ENCODE peak calls at places on chromosomes 13 and 19, in seven cellular contexts. One of them, this sample, is unnamed.

GRCh38 chr19:38617764-38618589 is at the start of gene MAP4K1:
- DNase-seq in left lung: peak
- DNase-seq in kidney: peak
- DNase-seq in pancreas: no peak
- DNase-seq in heart right ventricle: peak
- DNase-seq in GM23338: peak
- DNase-seq in left ventricle myocardium inferior: peak
- DNase-seq in this sample: no peak

GRCh38 chr19:14632286-14632685 is 42.4 kb downstream of the ADGRE3 start:
- DNase-seq in GM23338: peak
- DNase-seq in left ventricle myocardium inferior: no peak
- DNase-seq in left lung: no peak
- DNase-seq in pancreas: no peak
- DNase-seq in heart right ventricle: no peak
- DNase-seq in kidney: no peak
- DNase-seq in this sample: peak

GRCh38 chr13:73722120-73722519 is 412.1 kb downstream of the KLF12 start:
- DNase-seq in pancreas: no peak
- DNase-seq in kidney: no peak
- DNase-seq in left ventricle myocardium inferior: no peak
- DNase-seq in GM23338: peak
- DNase-seq in heart right ventricle: no peak
- DNase-seq in left lung: no peak
- DNase-seq in this sample: peak

GRCh38 chr13:110641055-110642015 is 26.0 kb downstream of the NAXD start:
- DNase-seq in kidney: no peak
- DNase-seq in pancreas: no peak
- DNase-seq in left ventricle myocardium inferior: peak
- DNase-seq in heart right ventricle: peak
- DNase-seq in left lung: peak
- DNase-seq in GM23338: no peak
- DNase-seq in this sample: no peak

GRCh38 chr19:34215006-34215665 is 39.2 kb upstream of the GARRE1 start:
- DNase-seq in pancreas: no peak
- DNase-seq in GM23338: no peak
- DNase-seq in heart right ventricle: no peak
- DNase-seq in left ventricle myocardium inferior: no peak
- DNase-seq in kidney: no peak
- DNase-seq in left lung: no peak
- DNase-seq in this sample: no peak

GRCh38 chr13:93226623-93227279 is at the start of gene GPC6:
- DNase-seq in GM23338: peak
- DNase-seq in kidney: peak
- DNase-seq in pancreas: no peak
- DNase-seq in left lung: no peak
- DNase-seq in heart right ventricle: no peak
- DNase-seq in left ventricle myocardium inferior: no peak
- DNase-seq in this sample: no peak

GRCh38 chr19:18433039-18433691 is 4.8 kb downstream of the ISYNA1 start:
- DNase-seq in left lung: no peak
- DNase-seq in heart right ventricle: no peak
- DNase-seq in pancreas: no peak
- DNase-seq in GM23338: peak
- DNase-seq in left ventricle myocardium inferior: no peak
- DNase-seq in kidney: peak
- DNase-seq in this sample: no peak

GRCh38 chr13:106566682-106567420 is 1.1 kb downstream of the ARGLU1 start:
- DNase-seq in left ventricle myocardium inferior: peak
- DNase-seq in heart right ventricle: peak
- DNase-seq in left lung: no peak
- DNase-seq in kidney: peak
- DNase-seq in pancreas: no peak
- DNase-seq in GM23338: peak
- DNase-seq in this sample: peak

GRCh38 chr13:102369303-102369702 is 32.5 kb downstream of the FGF14 start:
- DNase-seq in left ventricle myocardium inferior: no peak
- DNase-seq in heart right ventricle: no peak
- DNase-seq in kidney: no peak
- DNase-seq in pancreas: no peak
- DNase-seq in GM23338: no peak
- DNase-seq in left lung: no peak
- DNase-seq in this sample: no peak

GRCh38 chr13:45191874-45192273 is 9.0 kb downstream of the KCTD4 start:
- DNase-seq in left ventricle myocardium inferior: no peak
- DNase-seq in GM23338: no peak
- DNase-seq in pancreas: no peak
- DNase-seq in left lung: no peak
- DNase-seq in kidney: no peak
- DNase-seq in heart right ventricle: no peak
- DNase-seq in this sample: no peak
- TF ChIP-seq CTCF in left ventricle myocardium inferior: no peak
- TF ChIP-seq CTCF in GM23338: no peak
- TF ChIP-seq CTCF in pancreas: no peak
- TF ChIP-seq CTCF in left lung: no peak
- TF ChIP-seq CTCF in kidney: no peak
- TF ChIP-seq CTCF in heart right ventricle: no peak
- TF ChIP-seq CTCF in this sample: no peak

GRCh38 chr19:610801-611505 is 21.3 kb downstream of the HCN2 start:
- DNase-seq in pancreas: no peak
- DNase-seq in heart right ventricle: peak
- DNase-seq in kidney: peak
- DNase-seq in left ventricle myocardium inferior: peak
- DNase-seq in GM23338: no peak
- DNase-seq in left lung: no peak
- DNase-seq in this sample: no peak

GRCh38 chr19:610071-610800 is 20.6 kb downstream of the HCN2 start:
- DNase-seq in GM23338: no peak
- DNase-seq in left lung: no peak
- DNase-seq in left ventricle myocardium inferior: no peak
- DNase-seq in kidney: no peak
- DNase-seq in heart right ventricle: no peak
- DNase-seq in pancreas: no peak
- DNase-seq in this sample: no peak

GRCh38 chr19:612941-613340 is 20.4 kb downstream of the POLRMT start:
- DNase-seq in left ventricle myocardium inferior: no peak
- DNase-seq in kidney: peak
- DNase-seq in left lung: no peak
- DNase-seq in heart right ventricle: no peak
- DNase-seq in GM23338: no peak
- DNase-seq in pancreas: no peak
- DNase-seq in this sample: no peak

GRCh38 chr19:613732-614567 is 19.4 kb downstream of the POLRMT start:
- DNase-seq in pancreas: no peak
- DNase-seq in left ventricle myocardium inferior: no peak
- DNase-seq in left lung: no peak
- DNase-seq in GM23338: no peak
- DNase-seq in kidney: no peak
- DNase-seq in heart right ventricle: no peak
- DNase-seq in this sample: no peak

GRCh38 chr19:611506-611869 is 21.8 kb downstream of the HCN2 start:
- DNase-seq in left ventricle myocardium inferior: no peak
- DNase-seq in kidney: no peak
- DNase-seq in left lung: no peak
- DNase-seq in GM23338: no peak
- DNase-seq in pancreas: no peak
- DNase-seq in heart right ventricle: no peak
- DNase-seq in this sample: peak
- H3K27ac ChIP-seq in left ventricle myocardium inferior: peak
- H3K27ac ChIP-seq in kidney: no peak
- H3K27ac ChIP-seq in left lung: peak
- H3K27ac ChIP-seq in GM23338: no peak
- H3K27ac ChIP-seq in pancreas: no peak
- H3K27ac ChIP-seq in heart right ventricle: peak
- H3K27ac ChIP-seq in this sample: peak

DNA sequence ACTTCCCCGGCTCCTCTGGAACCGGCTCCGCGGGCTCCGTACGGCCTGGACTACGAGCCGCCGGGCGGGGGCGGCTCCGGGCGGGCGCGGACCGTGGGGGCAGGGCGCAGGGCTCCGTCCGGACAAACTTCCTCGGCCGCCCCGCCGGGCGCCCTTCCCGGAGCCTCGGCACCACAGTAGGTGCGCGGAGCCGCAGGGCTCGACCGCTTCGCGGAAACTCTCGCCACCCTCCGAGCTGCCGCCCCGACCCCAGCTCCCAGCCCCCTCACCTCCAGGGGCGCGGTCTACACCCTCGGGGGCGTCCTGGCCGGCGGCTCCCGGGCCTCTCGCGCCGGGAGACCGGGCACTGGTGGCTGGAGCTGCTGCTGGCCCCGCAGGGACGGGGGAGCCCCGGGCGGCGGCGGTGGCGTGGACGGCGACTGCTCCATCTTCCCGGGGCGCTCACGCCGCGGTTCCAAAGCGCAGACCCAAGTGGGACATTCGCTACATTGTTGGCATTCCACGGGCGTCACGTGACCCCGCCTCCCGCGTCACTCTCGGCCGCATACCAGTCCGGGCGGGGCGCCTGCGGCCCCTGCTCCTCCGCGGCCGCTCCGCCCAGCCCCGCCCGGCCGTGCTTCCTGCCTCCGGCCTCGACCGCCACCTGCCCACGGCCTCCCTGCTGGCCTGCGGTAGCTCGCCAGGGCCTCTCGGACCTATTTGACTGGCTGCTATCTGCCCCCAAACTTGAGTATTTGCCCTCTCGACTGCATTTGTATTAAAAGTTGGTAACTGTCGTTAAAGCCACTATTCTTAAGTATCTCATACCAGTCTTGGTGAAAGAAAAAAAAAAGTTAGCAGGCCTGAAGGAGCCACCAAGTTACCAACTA is at the start of gene LATS2:
- DNase-seq in pancreas: peak
- DNase-seq in left ventricle myocardium inferior: peak
- DNase-seq in kidney: peak
- DNase-seq in GM23338: peak
- DNase-seq in heart right ventricle: peak
- DNase-seq in left lung: peak
- DNase-seq in this sample: peak
- TF ChIP-seq CTCF in pancreas: no peak
- TF ChIP-seq CTCF in left ventricle myocardium inferior: peak
- TF ChIP-seq CTCF in kidney: peak
- TF ChIP-seq CTCF in GM23338: no peak
- TF ChIP-seq CTCF in heart right ventricle: peak
- TF ChIP-seq CTCF in left lung: peak
- TF ChIP-seq CTCF in this sample: peak

DNA sequence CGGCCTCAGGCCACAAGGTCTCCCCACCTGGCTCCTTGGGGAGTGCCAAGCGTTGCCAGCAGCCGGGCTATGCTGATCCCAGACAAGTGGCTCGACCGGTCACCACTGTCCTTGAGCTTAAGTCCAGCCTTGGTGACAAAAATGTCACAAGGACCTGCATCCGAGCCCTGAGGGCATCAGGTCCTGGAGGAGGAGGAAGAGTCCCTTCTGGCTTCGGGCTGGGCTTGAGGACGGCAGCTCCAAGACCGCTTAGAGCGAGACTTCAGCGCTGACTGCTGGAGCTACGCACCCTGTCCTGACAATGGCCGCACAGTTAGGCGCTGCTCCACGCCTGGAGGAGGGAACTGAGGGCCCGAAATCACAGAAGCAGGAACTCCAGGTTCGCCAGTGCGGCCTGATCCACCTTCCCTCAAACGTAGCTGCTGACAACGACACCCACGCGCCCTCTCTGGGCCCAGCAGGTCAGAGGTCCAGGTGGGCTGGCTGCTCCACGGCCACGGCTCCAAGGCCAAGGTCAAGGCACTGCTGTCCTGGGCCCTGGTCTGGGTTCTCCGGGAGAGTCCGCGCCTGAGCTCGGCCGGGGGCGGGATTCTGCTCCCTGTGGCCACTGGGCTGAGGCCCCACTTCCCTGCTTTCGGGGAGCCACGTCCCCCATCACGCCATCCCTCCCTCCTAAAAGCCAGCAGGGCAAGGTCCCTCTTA is 7.0 kb downstream of the SBNO2 start:
- DNase-seq in heart right ventricle: no peak
- DNase-seq in GM23338: no peak
- DNase-seq in left lung: peak
- DNase-seq in left ventricle myocardium inferior: no peak
- DNase-seq in pancreas: no peak
- DNase-seq in kidney: peak
- DNase-seq in this sample: no peak
- H3K27ac ChIP-seq in heart right ventricle: no peak
- H3K27ac ChIP-seq in GM23338: no peak
- H3K27ac ChIP-seq in left lung: peak
- H3K27ac ChIP-seq in left ventricle myocardium inferior: no peak
- H3K27ac ChIP-seq in pancreas: no peak
- H3K27ac ChIP-seq in kidney: peak
- H3K27ac ChIP-seq in this sample: peak

DNA sequence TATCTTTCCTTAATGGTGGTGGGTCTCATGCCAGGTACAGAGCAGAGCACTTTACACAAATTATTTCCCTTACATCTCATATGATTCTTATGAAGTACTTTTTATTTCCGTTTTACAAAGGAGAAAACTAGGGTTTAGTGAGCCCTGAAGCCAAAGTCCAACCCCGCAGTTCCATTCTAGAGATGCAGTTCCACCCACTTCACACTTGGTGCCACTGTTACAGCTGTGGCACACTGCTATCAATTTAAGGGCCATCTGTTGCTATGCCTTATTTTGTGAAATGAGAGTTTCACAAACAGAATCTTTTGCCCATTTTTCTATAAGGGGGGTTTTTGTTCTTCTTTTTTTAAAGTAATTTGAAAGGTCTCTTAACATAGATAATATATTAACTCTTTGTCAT is 12.9 kb downstream of the MIPEP start:
- DNase-seq in kidney: no peak
- DNase-seq in pancreas: no peak
- DNase-seq in left ventricle myocardium inferior: no peak
- DNase-seq in left lung: no peak
- DNase-seq in heart right ventricle: no peak
- DNase-seq in GM23338: peak
- DNase-seq in this sample: no peak
- TF ChIP-seq CTCF in kidney: peak
- TF ChIP-seq CTCF in pancreas: no peak
- TF ChIP-seq CTCF in left ventricle myocardium inferior: peak
- TF ChIP-seq CTCF in left lung: no peak
- TF ChIP-seq CTCF in heart right ventricle: peak
- TF ChIP-seq CTCF in GM23338: peak
- TF ChIP-seq CTCF in this sample: peak

GRCh38 chr13:36344173-36344572 is 2.0 kb downstream of the SPART start:
- DNase-seq in left ventricle myocardium inferior: no peak
- DNase-seq in kidney: no peak
- DNase-seq in heart right ventricle: no peak
- DNase-seq in GM23338: peak
- DNase-seq in left lung: no peak
- DNase-seq in pancreas: no peak
- DNase-seq in this sample: peak
- H3K27ac ChIP-seq in left ventricle myocardium inferior: peak
- H3K27ac ChIP-seq in kidney: no peak
- H3K27ac ChIP-seq in heart right ventricle: peak
- H3K27ac ChIP-seq in GM23338: peak
- H3K27ac ChIP-seq in left lung: peak
- H3K27ac ChIP-seq in pancreas: no peak
- H3K27ac ChIP-seq in this sample: no peak

This sample was measured in RWPE1.